ENCODE peak calls at places on chromosomes 4 and X, in ten cellular contexts. E, T, O, N, U, P, J, D, S and C are unnamed samples. For H3K4me1, the result is how much of the 10 kb centered on the place peaks cover.

GRCh38 chrX:41025926-41026325 is 59.3 kb upstream of the USP9X start:
- DNase-seq in E (peak), T (no peak), O (no peak), N (no peak), U (no peak), P (no peak), J (no peak), D (peak), S (no peak), C (no peak)

GRCh38 chrX:103678199-103678993 is 8.1 kb downstream of the MORF4L2 start:
- DNase-seq in E (peak), T (no peak), O (no peak), N (no peak), U (no peak), P (no peak), J (no peak), D (peak), S (peak), C (no peak)

GRCh38 chr4:170271723-170272122 is 182.0 kb upstream of the AADAT start:
- DNase-seq in E (no peak), T (no peak), O (no peak), N (no peak), U (no peak), P (no peak), J (no peak), D (peak), S (no peak), C (no peak)

GRCh38 chr4:98746530-98746929 is 88.1 kb upstream of the TSPAN5 start:
- DNase-seq in E (no peak), T (no peak), O (no peak), N (no peak), U (no peak), P (no peak), J (peak), D (peak), S (peak), C (no peak)

GRCh38 chr4:137124278-137124932 is 407.9 kb downstream of the PCDH18 start:
- DNase-seq in E (peak), T (no peak), O (no peak), N (no peak), U (no peak), P (no peak), J (no peak), D (peak), S (peak), C (peak)

GRCh38 chrX:147958316-147958715 is 22.8 kb upstream of the FMR1NB start:
- DNase-seq in E (no peak), T (no peak), O (no peak), N (no peak), U (no peak), P (no peak), J (no peak), D (peak), S (peak), C (no peak)

GRCh38 chr4:148041606-148042324 is 309.9 kb downstream of the ARHGAP10 start:
- DNase-seq in E (no peak), T (no peak), O (no peak), N (no peak), U (no peak), P (no peak), J (no peak), D (no peak), S (no peak), C (no peak)

GRCh38 chr4:29046716-29047115 is 1673.5 kb upstream of the PCDH7 start:
- DNase-seq in E (peak), T (no peak), O (no peak), N (no peak), U (no peak), P (no peak), J (no peak), D (peak), S (peak), C (no peak)

GRCh38 chrX:134173541-134174272 is 63.3 kb upstream of the CCDC160 start:
- DNase-seq in E (no peak), T (no peak), O (no peak), N (no peak), U (no peak), P (no peak), J (no peak), D (no peak), S (no peak), C (no peak)

GRCh38 chr4:142656178-142656577 is 189.9 kb downstream of the INPP4B start:
- DNase-seq in E (peak), T (no peak), O (no peak), N (no peak), U (no peak), P (peak), J (no peak), D (peak), S (no peak), C (no peak)

GRCh38 chr4:19130836-19131235 is 1109.3 kb upstream of the LCORL start:
- DNase-seq in E (peak), T (no peak), O (no peak), N (no peak), U (no peak), P (no peak), J (no peak), D (peak), S (peak), C (no peak)

GRCh38 chrX:138897621-138898492 is 186.3 kb upstream of the FGF13 start:
- DNase-seq in E (no peak), T (no peak), O (no peak), N (no peak), U (no peak), P (no peak), J (no peak), D (peak), S (peak), C (no peak)

GRCh38 chr4:97104006-97104405 is 1039.3 kb downstream of the STPG2 start:
- DNase-seq in E (no peak), T (no peak), O (no peak), N (no peak), U (no peak), P (no peak), J (no peak), D (no peak), S (no peak), C (no peak)

GRCh38 chr4:169634975-169635374 is 14.6 kb downstream of the CLCN3 start:
- DNase-seq in E (no peak), T (no peak), O (no peak), N (no peak), U (no peak), P (no peak), J (no peak), D (no peak), S (peak), C (no peak)

GRCh38 chrX:16807548-16807947 is 21.3 kb downstream of the TXLNG start:
- DNase-seq in E (peak), T (no peak), O (no peak), N (no peak), U (no peak), P (no peak), J (no peak), D (peak), S (no peak), C (no peak)

GRCh38 chr4:78553526-78554060 is 2.0 kb downstream of the ANXA3 start:
- DNase-seq in E (peak), T (no peak), O (no peak), N (no peak), U (no peak), P (no peak), J (no peak), D (peak), S (no peak), C (no peak)

GRCh38 chrX:107117993-107118321 is 665 bp downstream of the RBM41 start:
- DNase-seq in E (peak), T (no peak), O (no peak), N (no peak), U (no peak), P (no peak), J (no peak), D (peak), S (no peak), C (no peak)

GRCh38 chrX:154126101-154126500 is 17.9 kb upstream of the OPN1LW start:
- DNase-seq in E (no peak), T (no peak), O (no peak), N (no peak), U (no peak), P (no peak), J (no peak), D (no peak), S (no peak), C (no peak)

GRCh38 chr4:41122309-41122708 is 92.0 kb downstream of the APBB2 start:
- DNase-seq in E (no peak), T (no peak), O (no peak), N (no peak), U (no peak), P (no peak), J (no peak), D (no peak), S (no peak), C (no peak)

GRCh38 chr4:152087335-152087734 is 326.5 kb upstream of the GATB start:
- DNase-seq in E (no peak), T (no peak), O (no peak), N (no peak), U (no peak), P (no peak), J (no peak), D (no peak), S (no peak), C (no peak)

GRCh38 chr4:153522800-153523089 is 56.6 kb downstream of the TMEM131L start:
- DNase-seq in E (no peak), T (no peak), O (no peak), N (no peak), U (no peak), P (no peak), J (no peak), D (no peak), S (no peak), C (no peak)

GRCh38 chrX:134803551-134804183 is 145.4 kb upstream of the PLAC1 start:
- DNase-seq in E (no peak), T (no peak), O (no peak), N (no peak), U (no peak), P (no peak), J (no peak), D (no peak), S (no peak), C (no peak)

GRCh38 chr4:90357117-90357710 is 230.0 kb downstream of the CCSER1 start:
- DNase-seq in E (peak), T (no peak), O (no peak), N (no peak), U (no peak), P (no peak), J (no peak), D (peak), S (peak), C (no peak)

GRCh38 chr4:88953400-88953799 is 103.6 kb downstream of the FAM13A start:
- DNase-seq in E (peak), T (no peak), O (no peak), N (no peak), U (no peak), P (no peak), J (no peak), D (no peak), S (no peak), C (no peak)

GRCh38 chr4:137905930-137906329 is 336.2 kb downstream of the SLC7A11 start:
- DNase-seq in E (peak), T (no peak), O (no peak), N (no peak), U (no peak), P (no peak), J (no peak), D (peak), S (no peak), C (no peak)

GRCh38 chr4:175999944-176000343 is 65.7 kb upstream of the WDR17 start:
- DNase-seq in E (no peak), T (no peak), O (no peak), N (no peak), U (no peak), P (no peak), J (no peak), D (no peak), S (no peak), C (no peak)

GRCh38 chr4:147029296-147029695 is 83.6 kb upstream of the TTC29 start:
- DNase-seq in E (no peak), T (no peak), O (no peak), N (no peak), U (no peak), P (no peak), J (no peak), D (no peak), S (no peak), C (no peak)

GRCh38 chr4:55947254-55947882 is 1.4 kb upstream of the CEP135 start:
- DNase-seq in E (peak), T (no peak), O (no peak), N (no peak), U (no peak), P (no peak), J (peak), D (peak), S (no peak), C (no peak)

GRCh38 chrX:47632664-47633063 is 2.9 kb upstream of the CFP start:
- DNase-seq in E (no peak), T (no peak), O (no peak), N (no peak), U (no peak), P (no peak), J (no peak), D (no peak), S (no peak), C (no peak)
- H3K4me1 ChIP-seq in E (under half), T (under half), O (under half), N (under half), U (under half), P (under half), J (under half), D (under half), S (under half), C (under half)

GRCh38 chr4:2793578-2793919 is 664 bp downstream of the SH3BP2 start:
- DNase-seq in E (peak), T (peak), O (peak), N (peak), U (peak), P (peak), J (peak), D (peak), S (peak), C (peak)
- H3K4me1 ChIP-seq in E (under half), T (under half), O (under half), N (half or more), U (under half), P (under half), J (half or more), D (under half), S (under half), C (under half)

GRCh38 chr4:77028241-77028640 is 47.5 kb downstream of the CCNI start:
- DNase-seq in E (no peak), T (no peak), O (no peak), N (no peak), U (no peak), P (no peak), J (no peak), D (no peak), S (no peak), C (no peak)
- H3K4me1 ChIP-seq in E (under half), T (under half), O (under half), N (under half), U (under half), P (under half), J (under half), D (under half), S (under half), C (under half)

DNA sequence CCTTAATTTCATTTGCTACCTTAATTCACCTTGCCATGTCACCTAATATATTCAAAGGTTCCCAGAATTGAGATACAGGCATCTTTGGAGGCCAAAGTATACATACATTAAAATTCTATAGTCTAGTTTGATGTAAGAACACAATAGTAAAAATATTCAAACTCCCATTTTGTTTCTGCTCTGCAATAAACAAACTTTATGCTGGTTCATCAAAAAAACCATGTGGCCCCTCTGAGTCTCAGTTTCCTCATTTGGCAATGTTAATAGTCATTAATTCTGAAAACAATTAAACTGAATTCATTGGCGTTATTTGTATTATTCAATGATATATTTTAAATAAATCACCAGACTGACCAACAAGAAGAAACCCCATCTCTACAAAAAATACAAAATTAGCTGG is 639.4 kb upstream of the INTU start:
- DNase-seq in E (no peak), T (no peak), O (no peak), N (no peak), U (no peak), P (no peak), J (no peak), D (no peak), S (no peak), C (no peak)
- H3K4me1 ChIP-seq in E (under half), T (under half), O (under half), N (under half), U (under half), P (under half), J (under half), D (under half), S (under half), C (under half)

GRCh38 chr4:127709456-127709855 is 20.7 kb upstream of the SLC25A31 start:
- DNase-seq in E (peak), T (no peak), O (no peak), N (no peak), U (no peak), P (no peak), J (no peak), D (peak), S (peak), C (no peak)
- H3K4me1 ChIP-seq in E (under half), T (under half), O (under half), N (under half), U (under half), P (under half), J (under half), D (under half), S (under half), C (under half)

GRCh38 chr4:150252306-150252705 is 174.1 kb downstream of the DCLK2 start:
- DNase-seq in E (no peak), T (no peak), O (no peak), N (no peak), U (no peak), P (no peak), J (no peak), D (no peak), S (no peak), C (no peak)
- H3K4me1 ChIP-seq in E (under half), T (under half), O (under half), N (under half), U (under half), P (under half), J (under half), D (under half), S (under half), C (under half)

GRCh38 chr4:101938836-101939235 is 148.3 kb downstream of the BANK1 start:
- DNase-seq in E (no peak), T (no peak), O (no peak), N (no peak), U (no peak), P (no peak), J (no peak), D (peak), S (no peak), C (no peak)
- H3K4me1 ChIP-seq in E (under half), T (under half), O (under half), N (under half), U (under half), P (under half), J (under half), D (under half), S (under half), C (under half)

DNA sequence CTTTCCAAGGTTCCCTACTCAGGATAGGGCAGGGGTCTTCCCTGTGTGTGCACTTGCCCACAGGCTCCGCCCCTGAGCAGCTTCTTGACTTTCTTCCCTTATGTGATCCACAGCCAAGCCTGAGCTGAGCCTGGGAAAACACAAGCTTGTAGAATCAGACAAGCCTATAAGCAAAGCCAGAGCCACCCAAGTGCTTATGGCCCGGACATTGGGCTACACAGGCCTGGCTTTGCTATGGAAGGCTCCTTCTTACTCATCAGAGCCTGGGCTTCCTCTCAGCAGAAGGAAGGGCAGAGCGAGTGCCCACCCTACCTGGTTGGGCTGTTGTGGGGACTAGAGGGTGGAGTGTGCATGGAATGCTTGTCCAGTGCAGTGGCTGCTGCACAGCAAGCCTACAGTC is 1.3 kb upstream of the TNIP2 start:
- DNase-seq in E (no peak), T (no peak), O (no peak), N (no peak), U (no peak), P (peak), J (no peak), D (no peak), S (no peak), C (no peak)
- H3K4me1 ChIP-seq in E (under half), T (under half), O (under half), N (under half), U (under half), P (under half), J (under half), D (under half), S (under half), C (under half)

DNA sequence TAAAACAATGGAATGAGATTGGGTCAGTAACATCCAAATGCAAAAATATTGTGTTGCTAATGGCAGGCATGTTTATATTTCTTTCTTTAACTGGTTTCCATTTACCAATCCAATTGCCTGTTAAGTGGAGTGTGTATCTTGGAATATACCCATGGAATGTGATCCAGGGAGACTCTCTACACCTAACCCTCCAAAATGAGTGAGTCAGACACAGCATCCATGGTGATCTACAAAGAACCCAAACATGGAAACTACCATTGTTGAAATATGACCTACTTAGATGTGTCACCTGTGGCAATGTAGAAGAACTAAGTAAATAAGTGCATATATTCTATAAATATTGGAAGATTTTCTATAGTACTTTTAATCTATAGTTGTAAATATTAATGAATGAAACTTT is 110.3 kb downstream of the AREG start:
- DNase-seq in E (no peak), T (no peak), O (no peak), N (no peak), U (no peak), P (no peak), J (no peak), D (peak), S (peak), C (no peak)
- H3K4me1 ChIP-seq in E (under half), T (under half), O (under half), N (under half), U (under half), P (under half), J (under half), D (under half), S (under half), C (under half)